ENCODE peak calls at places on chromosome 1, in seven cellular contexts. V, A, H, J, L, C and X are unnamed samples.

GRCh38 chr1:244705268-244706234 is 52.6 kb downstream of the DESI2 start:
- DNase-seq in L (no peak), A (no peak), H (no peak), C (no peak), V (no peak), J (no peak), X (no peak)

GRCh38 chr1:65717815-65718454 is 74.8 kb upstream of the PDE4B start:
- DNase-seq in L (no peak), A (peak), V (no peak), H (no peak), C (peak), J (peak), X (peak)

GRCh38 chr1:42765832-42766722 is 751 bp downstream of the P3H1 start:
- DNase-seq in J (peak), V (peak), L (peak), C (peak), A (peak), H (peak), X (peak)

GRCh38 chr1:18328803-18329202 is 151.9 kb upstream of the KLHDC7A start:
- DNase-seq in L (no peak), J (no peak), C (no peak), H (no peak), V (no peak), A (no peak), X (no peak)

GRCh38 chr1:36223373-36223995 is 759 bp upstream of the THRAP3 start:
- DNase-seq in V (no peak), J (peak), L (no peak), A (peak), H (no peak), C (peak), X (peak)

GRCh38 chr1:94554611-94555010 is 13.1 kb upstream of the F3 start:
- DNase-seq in J (no peak), L (no peak), C (no peak), H (no peak), V (no peak), A (no peak), X (no peak)

GRCh38 chr1:53162621-53163020 is 20.2 kb upstream of the SLC1A7 start:
- DNase-seq in H (no peak), L (no peak), J (no peak), V (no peak), A (no peak), C (no peak), X (no peak)

GRCh38 chr1:177209357-177209756 is 38.6 kb downstream of the BRINP2 start:
- DNase-seq in A (peak), H (peak), C (peak), J (peak), V (peak), L (peak), X (peak)

GRCh38 chr1:181391297-181391905 is 91.9 kb upstream of the CACNA1E start:
- DNase-seq in J (no peak), A (no peak), C (no peak), L (no peak), H (no peak), V (no peak), X (no peak)

GRCh38 chr1:84257617-84258016 is 43.9 kb upstream of the SAMD13 start:
- DNase-seq in V (no peak), J (peak), C (peak), H (no peak), L (no peak), A (no peak), X (no peak)

GRCh38 chr1:6210606-6211355 is 4.9 kb downstream of the RNF207 start:
- DNase-seq in H (no peak), A (no peak), V (no peak), J (no peak), L (no peak), C (no peak), X (no peak)

GRCh38 chr1:50978144-50978851 is 8.3 kb downstream of the CDKN2C start:
- DNase-seq in H (no peak), C (peak), A (no peak), L (peak), V (peak), J (peak), X (no peak)

GRCh38 chr1:232622378-232622777 is 7.6 kb downstream of the SIPA1L2 start:
- DNase-seq in J (no peak), C (no peak), L (no peak), V (no peak), A (no peak), H (no peak), X (no peak)

GRCh38 chr1:51733793-51734522 is 117.1 kb downstream of the OSBPL9 start:
- DNase-seq in V (no peak), J (peak), C (peak), L (no peak), A (no peak), H (no peak), X (no peak)

GRCh38 chr1:53270873-53271272 is 32.6 kb upstream of the MAGOH start:
- DNase-seq in V (no peak), L (no peak), H (no peak), J (no peak), A (no peak), C (no peak), X (no peak)

GRCh38 chr1:99772809-99773208 is 6.4 kb upstream of the FRRS1 start:
- DNase-seq in A (no peak), V (no peak), H (no peak), J (no peak), L (no peak), C (no peak), X (no peak)

GRCh38 chr1:149979972-149980548 is 30.5 kb downstream of the OTUD7B start:
- DNase-seq in A (no peak), J (no peak), V (no peak), H (no peak), C (no peak), L (no peak), X (no peak)

GRCh38 chr1:36457691-36458090 is 6.5 kb downstream of the MRPS15 start:
- DNase-seq in L (no peak), H (no peak), C (no peak), V (no peak), J (no peak), A (no peak), X (no peak)

GRCh38 chr1:103129255-103129654 is 20.9 kb upstream of the COL11A1 start:
- DNase-seq in J (no peak), V (no peak), C (peak), L (no peak), A (peak), H (no peak), X (peak)

GRCh38 chr1:20477355-20478071 is 8.5 kb downstream of the CAMK2N1 start:
- DNase-seq in A (no peak), C (no peak), J (no peak), V (no peak), L (no peak), H (no peak), X (no peak)

GRCh38 chr1:20187103-20187812 is 940 bp upstream of the PLA2G2C start:
- DNase-seq in J (no peak), C (no peak), L (no peak), A (no peak), V (no peak), H (no peak), X (no peak)

GRCh38 chr1:183956559-183957188 is 80.9 kb downstream of the COLGALT2 start:
- DNase-seq in L (no peak), V (no peak), J (peak), C (peak), A (peak), H (peak), X (peak)

GRCh38 chr1:117657031-117657430 is 51.2 kb downstream of the TENT5C start:
- DNase-seq in C (peak), H (peak), L (peak), V (no peak), A (peak), J (peak), X (peak)

GRCh38 chr1:102879439-102879993 is 228.8 kb downstream of the COL11A1 start:
- DNase-seq in H (peak), L (no peak), V (no peak), J (peak), A (peak), C (peak), X (peak)

GRCh38 chr1:27496604-27497155 is 6.7 kb upstream of the WASF2 start:
- DNase-seq in L (no peak), J (peak), V (peak), H (no peak), A (no peak), C (peak), X (no peak)

GRCh38 chr1:159009704-159010361 is at the start of gene IFI16:
- DNase-seq in V (no peak), A (peak), J (peak), C (peak), L (peak), H (peak), X (peak)
- H3K4me3 ChIP-seq in V (peak), A (peak), J (no peak), C (peak), L (peak), H (peak), X (peak)

DNA sequence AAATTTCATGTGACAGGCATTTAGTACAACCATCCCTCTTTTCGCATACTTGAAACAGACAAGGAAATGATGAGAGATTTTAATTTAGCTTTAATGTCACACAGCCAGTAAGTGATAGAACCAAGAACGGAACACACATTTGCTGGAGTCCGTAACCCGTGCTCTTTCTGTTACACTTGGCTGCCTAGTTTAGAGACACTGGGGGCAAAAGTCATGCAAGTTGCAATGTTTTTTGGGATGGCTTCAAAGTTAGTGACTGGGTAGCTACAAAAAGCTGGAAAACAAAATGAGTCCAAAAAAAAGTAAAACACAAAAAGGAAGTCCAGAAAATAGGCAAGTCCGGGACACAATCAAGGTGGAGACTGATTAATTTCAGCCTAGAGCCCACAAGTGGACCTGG is 5.9 kb downstream of the NID1 start:
- DNase-seq in A (no peak), H (no peak), C (no peak), L (no peak), V (no peak), J (no peak), X (no peak)
- H3K4me3 ChIP-seq in A (no peak), H (no peak), C (no peak), L (no peak), V (no peak), J (no peak), X (no peak)

GRCh38 chr1:185318431-185319151 is 1.5 kb upstream of the IVNS1ABP start:
- DNase-seq in V (no peak), J (no peak), L (no peak), A (no peak), C (no peak), H (no peak), X (no peak)
- H3K4me3 ChIP-seq in V (no peak), J (no peak), L (no peak), A (no peak), C (no peak), H (no peak), X (no peak)

DNA sequence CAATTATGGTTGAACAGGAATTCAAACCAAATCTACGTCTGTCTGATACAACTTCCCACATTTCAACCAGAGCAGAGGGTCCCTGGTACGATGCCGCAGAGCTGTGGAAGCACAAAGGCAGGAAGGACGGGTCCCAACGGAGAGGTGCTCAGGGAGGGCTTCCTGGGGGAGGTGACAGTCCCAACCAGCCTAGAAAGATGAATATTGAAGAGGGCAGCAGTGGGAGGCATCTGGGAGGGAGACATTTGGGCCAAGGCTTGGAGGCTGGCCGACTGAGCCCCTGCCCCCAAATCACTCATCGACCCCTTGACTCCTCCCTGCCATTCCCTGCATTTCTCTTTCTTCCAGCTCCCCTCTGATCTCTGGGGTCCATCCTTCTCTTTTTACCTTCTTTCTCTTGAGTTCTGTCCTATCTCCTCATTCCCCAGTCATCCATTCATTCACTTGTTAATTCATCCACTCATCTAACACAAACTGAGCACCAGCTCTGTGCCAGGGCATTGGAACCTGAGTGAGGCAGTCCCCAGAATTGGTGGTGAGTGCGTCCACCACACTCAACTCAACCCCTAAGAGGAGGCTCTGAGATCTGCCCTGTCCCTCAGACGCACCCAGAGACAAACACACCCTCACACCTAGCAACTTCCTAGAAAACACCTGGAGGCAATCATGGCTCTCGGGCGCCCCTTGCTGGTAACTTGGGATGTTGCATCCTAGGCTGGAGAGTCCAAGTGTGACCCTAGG is 13.2 kb upstream of the CELA3B start:
- DNase-seq in J (peak), A (no peak), C (peak), L (peak), H (no peak), V (peak), X (no peak)
- H3K4me3 ChIP-seq in J (no peak), A (no peak), C (no peak), L (no peak), H (no peak), V (no peak), X (no peak)